ENCODE peak calls at places on chromosomes 3 and 15, in eight cellular contexts. Y is A549, Q is GM12878, G is HCT116, A is GM23338, P is HepG2, B is SK-N-SH, H is K562. C is an unnamed sample.

GRCh38 chr3:25097023-25097422 is 331.0 kb upstream of the RARB start:
- DNase-seq in Y (no peak), Q (no peak), G (no peak), A (no peak), P (no peak), B (no peak), H (no peak), C (no peak)

GRCh38 chr3:190617185-190617584 is 103.3 kb downstream of the IL1RAP start:
- DNase-seq in Y (peak), Q (peak), G (no peak), A (peak), P (peak), B (no peak), H (no peak), C (peak)

GRCh38 chr3:150771600-150771999 is 8.6 kb upstream of the SIAH2 start:
- DNase-seq in Y (no peak), Q (no peak), G (no peak), A (peak), P (peak), B (peak), H (peak), C (no peak)

GRCh38 chr3:120168038-120168437 is 73.8 kb upstream of the GSK3B start:
- DNase-seq in Y (no peak), Q (no peak), G (no peak), A (no peak), P (no peak), B (no peak), H (no peak), C (no peak)

GRCh38 chr15:31360843-31361763 is 34.5 kb downstream of the KLF13 start:
- DNase-seq in Y (no peak), Q (no peak), G (no peak), A (peak), P (no peak), B (peak), H (no peak), C (peak)

GRCh38 chr15:74869372-74869725 is 3.8 kb downstream of the SCAMP2 start:
- DNase-seq in Y (no peak), Q (no peak), G (no peak), A (no peak), P (no peak), B (no peak), H (no peak), C (no peak)

GRCh38 chr3:57951106-57951882 is 56.9 kb upstream of the FLNB start:
- DNase-seq in Y (peak), Q (no peak), G (peak), A (no peak), P (peak), B (peak), H (peak), C (no peak)

GRCh38 chr3:71576966-71577459 is 6.5 kb downstream of the FOXP1 start:
- DNase-seq in Y (no peak), Q (no peak), G (no peak), A (no peak), P (no peak), B (no peak), H (no peak), C (no peak)

GRCh38 chr15:44034933-44035624 is 160.0 kb downstream of the FRMD5 start:
- DNase-seq in Y (no peak), Q (no peak), G (no peak), A (no peak), P (no peak), B (no peak), H (no peak), C (no peak)

GRCh38 chr3:123310741-123311140 is 109.0 kb downstream of the SEC22A start:
- DNase-seq in Y (peak), Q (no peak), G (no peak), A (no peak), P (no peak), B (no peak), H (no peak), C (no peak)

GRCh38 chr3:30768703-30769550 is 125.5 kb downstream of the GADL1 start:
- DNase-seq in Y (peak), Q (no peak), G (peak), A (peak), P (peak), B (peak), H (peak), C (no peak)

GRCh38 chr15:26864664-26865191 is 2.1 kb upstream of the GABRA5 start:
- DNase-seq in Y (peak), Q (no peak), G (no peak), A (peak), P (no peak), B (peak), H (peak), C (no peak)

GRCh38 chr15:69643476-69643875 is 190.9 kb downstream of the RPLP1 start:
- DNase-seq in Y (no peak), Q (no peak), G (no peak), A (no peak), P (no peak), B (no peak), H (no peak), C (no peak)

GRCh38 chr3:9598783-9599387 is 45.3 kb upstream of the LHFPL4 start:
- DNase-seq in Y (no peak), Q (no peak), G (no peak), A (no peak), P (no peak), B (no peak), H (no peak), C (no peak)

GRCh38 chr3:124292329-124292728 is 300.4 kb upstream of the ROPN1 start:
- DNase-seq in Y (peak), Q (no peak), G (no peak), A (no peak), P (no peak), B (no peak), H (no peak), C (no peak)

GRCh38 chr3:132032959-132033358 is 1.9 kb downstream of the CPNE4 start:
- DNase-seq in Y (no peak), Q (no peak), G (no peak), A (no peak), P (no peak), B (no peak), H (no peak), C (no peak)

GRCh38 chr3:102532901-102533300 is 98.1 kb downstream of the ZPLD1 start:
- DNase-seq in Y (no peak), Q (no peak), G (no peak), A (no peak), P (no peak), B (no peak), H (no peak), C (peak)

GRCh38 chr3:53140575-53141467 is 10.6 kb upstream of the RFT1 start:
- DNase-seq in Y (peak), Q (no peak), G (no peak), A (no peak), P (no peak), B (no peak), H (no peak), C (peak)

GRCh38 chr15:73034213-73034612 is 18.1 kb upstream of the NEO1 start:
- DNase-seq in Y (no peak), Q (no peak), G (no peak), A (no peak), P (no peak), B (no peak), H (no peak), C (no peak)

DNA sequence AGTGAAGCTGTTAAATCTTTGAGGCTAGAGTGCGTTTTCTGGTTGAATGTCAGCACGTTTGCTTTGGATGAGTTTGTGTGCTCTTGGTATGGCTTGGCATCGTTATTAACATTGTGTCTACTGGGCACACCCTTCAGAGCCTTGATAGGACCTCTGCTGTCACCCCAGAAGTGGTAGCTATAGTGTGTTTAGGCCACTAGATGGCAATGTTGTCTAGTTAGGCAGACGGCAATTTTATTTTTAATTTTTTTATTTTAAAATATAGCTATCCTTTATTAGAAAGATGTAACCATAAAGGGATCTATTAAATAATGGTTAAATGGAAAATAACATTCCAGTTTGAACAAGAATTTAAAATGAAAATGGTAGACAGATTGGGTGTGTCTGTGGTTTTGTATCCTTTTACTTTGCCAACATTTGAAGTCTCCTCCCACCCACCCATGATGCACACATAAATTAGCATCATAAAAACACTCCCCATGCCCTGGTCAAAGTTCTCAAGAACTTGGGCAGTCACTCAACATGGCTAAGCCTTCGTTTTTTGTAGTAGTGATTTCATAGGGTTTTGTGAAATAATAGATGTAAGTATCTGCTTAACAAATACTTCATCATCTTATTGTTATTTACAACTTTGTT is 200.7 kb downstream of the KCNH8 start:
- DNase-seq in Y (peak), Q (no peak), G (peak), A (peak), P (peak), B (peak), H (peak), C (peak)
- TF ChIP-seq REST in Y (no peak), Q (no peak), G (no peak), A (no peak), P (no peak), B (no peak), H (no peak), C (no peak)

GRCh38 chr15:39581501-39582285 is 814 bp downstream of the THBS1 start:
- DNase-seq in Y (peak), Q (no peak), G (no peak), A (peak), P (peak), B (peak), H (no peak), C (no peak)
- H3K27ac ChIP-seq in Y (peak), Q (no peak), G (peak), A (peak), P (peak), B (no peak), H (no peak), C (no peak)

GRCh38 chr3:78589242-78589641 is 1178.6 kb downstream of the ROBO1 start:
- DNase-seq in Y (no peak), Q (no peak), G (no peak), A (no peak), P (no peak), B (no peak), H (no peak), C (no peak)
- TF ChIP-seq REST in Y (no peak), Q (no peak), G (no peak), A (no peak), P (no peak), B (no peak), H (no peak), C (no peak)

GRCh38 chr3:164918915-164919314 is 159.4 kb downstream of the SI start:
- DNase-seq in Y (no peak), Q (no peak), G (no peak), A (no peak), P (no peak), B (no peak), H (no peak), C (no peak)

DNA sequence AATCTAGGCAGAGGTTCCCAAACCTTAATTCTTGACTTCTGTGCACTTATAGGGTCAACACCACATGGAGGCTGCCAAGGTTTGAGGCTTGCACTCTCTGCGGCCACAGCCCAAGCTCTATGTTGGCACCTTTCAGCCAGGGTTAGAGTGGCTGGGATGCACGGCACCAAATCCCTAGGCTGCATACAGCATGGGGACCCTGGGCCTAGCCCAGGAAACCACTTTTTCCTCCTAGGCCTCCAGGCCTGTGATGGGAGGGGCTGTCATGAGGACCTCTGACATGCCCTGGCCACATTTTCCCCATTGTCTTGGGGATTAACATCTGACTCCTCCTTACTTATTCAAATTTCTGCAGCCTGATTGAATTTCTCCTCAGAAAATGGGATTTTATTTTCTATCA is 165.4 kb downstream of the SI start:
- DNase-seq in Y (no peak), Q (no peak), G (no peak), A (no peak), P (no peak), B (no peak), H (no peak), C (no peak)
- H3K27ac ChIP-seq in Y (no peak), Q (no peak), G (no peak), A (no peak), P (no peak), B (no peak), H (no peak), C (no peak)

GRCh38 chr3:45236964-45237363 is 10.9 kb upstream of the TMEM158 start:
- DNase-seq in Y (peak), Q (no peak), G (no peak), A (no peak), P (no peak), B (no peak), H (peak), C (no peak)
- TF ChIP-seq REST in Y (no peak), Q (no peak), G (no peak), A (no peak), P (no peak), B (no peak), H (no peak), C (no peak)

C was measured in HL-60.